ENCODE peak calls at places on chromosome 9, in four cellular contexts. One of them, this sample, is unnamed.

GRCh38 chr9:5851445-5851844 is 18.5 kb upstream of the ERMP1 start:
- DNase-seq in cardiac muscle cell: peak; percentile 86
- DNase-seq in osteocyte: no peak
- DNase-seq in fibroblast of mammary gland: peak; percentile 86
- DNase-seq in this sample: peak; percentile 73

GRCh38 chr9:91803143-91803940 is 146.7 kb downstream of the ROR2 start:
- DNase-seq in cardiac muscle cell: peak; percentile 49
- DNase-seq in osteocyte: no peak
- DNase-seq in fibroblast of mammary gland: peak; percentile 80
- DNase-seq in this sample: no peak

GRCh38 chr9:125430611-125431305 is 169.1 kb downstream of the GAPVD1 start:
- DNase-seq in cardiac muscle cell: no peak
- DNase-seq in osteocyte: no peak
- DNase-seq in fibroblast of mammary gland: no peak
- DNase-seq in this sample: no peak

GRCh38 chr9:72294952-72295351 is 70.1 kb downstream of the ZFAND5 start:
- DNase-seq in cardiac muscle cell: peak; percentile 65
- DNase-seq in osteocyte: no peak
- DNase-seq in fibroblast of mammary gland: no peak
- DNase-seq in this sample: no peak

GRCh38 chr9:18721267-18722079 is 247.5 kb downstream of the ADAMTSL1 start:
- DNase-seq in cardiac muscle cell: no peak
- DNase-seq in osteocyte: no peak
- DNase-seq in fibroblast of mammary gland: no peak
- DNase-seq in this sample: no peak

GRCh38 chr9:112029921-112030444 is 133.4 kb downstream of the UGCG start:
- DNase-seq in cardiac muscle cell: no peak
- DNase-seq in osteocyte: no peak
- DNase-seq in fibroblast of mammary gland: peak; percentile 31
- DNase-seq in this sample: no peak

GRCh38 chr9:113409883-113410206 is 630 bp downstream of the POLE3 start:
- DNase-seq in cardiac muscle cell: no peak
- DNase-seq in osteocyte: no peak
- DNase-seq in fibroblast of mammary gland: no peak
- DNase-seq in this sample: no peak

GRCh38 chr9:6733831-6734230 is 23.9 kb upstream of the KDM4C start:
- DNase-seq in cardiac muscle cell: no peak
- DNase-seq in osteocyte: no peak
- DNase-seq in fibroblast of mammary gland: no peak
- DNase-seq in this sample: no peak

GRCh38 chr9:15372385-15373200 is 50.1 kb upstream of the SNAPC3 start:
- DNase-seq in cardiac muscle cell: no peak
- DNase-seq in osteocyte: no peak
- DNase-seq in fibroblast of mammary gland: no peak
- DNase-seq in this sample: no peak

GRCh38 chr9:84575705-84576104 is 93.8 kb upstream of the NTRK2 start:
- DNase-seq in cardiac muscle cell: no peak
- DNase-seq in osteocyte: no peak
- DNase-seq in fibroblast of mammary gland: no peak
- DNase-seq in this sample: no peak

GRCh38 chr9:99037768-99038167 is 67.1 kb upstream of the TGFBR1 start:
- DNase-seq in cardiac muscle cell: no peak
- DNase-seq in osteocyte: no peak
- DNase-seq in fibroblast of mammary gland: no peak
- DNase-seq in this sample: no peak

GRCh38 chr9:96065482-96066251 is 190.2 kb downstream of the ERCC6L2 start:
- DNase-seq in cardiac muscle cell: no peak
- DNase-seq in osteocyte: no peak
- DNase-seq in fibroblast of mammary gland: no peak
- DNase-seq in this sample: no peak

GRCh38 chr9:83220737-83221136 is 157.8 kb upstream of the RASEF start:
- DNase-seq in cardiac muscle cell: peak; percentile 89
- DNase-seq in osteocyte: no peak
- DNase-seq in fibroblast of mammary gland: peak; percentile 67
- DNase-seq in this sample: no peak

GRCh38 chr9:127897194-127897692 is 2.2 kb downstream of the ST6GALNAC6 start:
- DNase-seq in cardiac muscle cell: peak; percentile 93
- DNase-seq in osteocyte: peak; percentile 90
- DNase-seq in fibroblast of mammary gland: peak; percentile 86
- DNase-seq in this sample: peak; percentile 82

GRCh38 chr9:112925058-112925641 is 34.5 kb upstream of the SLC46A2 start:
- DNase-seq in cardiac muscle cell: peak; percentile 52
- DNase-seq in osteocyte: no peak
- DNase-seq in fibroblast of mammary gland: peak; percentile 63
- DNase-seq in this sample: no peak

GRCh38 chr9:92600742-92601261 is 65.0 kb upstream of the ECM2 start:
- DNase-seq in cardiac muscle cell: peak; percentile 67
- DNase-seq in osteocyte: no peak
- DNase-seq in fibroblast of mammary gland: peak; percentile 63
- DNase-seq in this sample: no peak

GRCh38 chr9:30075451-30076199 is 2308.8 kb upstream of the ACO1 start:
- DNase-seq in cardiac muscle cell: no peak
- DNase-seq in osteocyte: no peak
- DNase-seq in fibroblast of mammary gland: peak; percentile 1
- DNase-seq in this sample: peak; percentile 31

GRCh38 chr9:95181226-95181818 is 136.2 kb downstream of the FANCC start:
- DNase-seq in cardiac muscle cell: peak; percentile 27
- DNase-seq in osteocyte: no peak
- DNase-seq in fibroblast of mammary gland: peak; percentile 19
- DNase-seq in this sample: peak; percentile 51

GRCh38 chr9:14366071-14366470 is 52.1 kb upstream of the NFIB start:
- DNase-seq in cardiac muscle cell: peak; percentile 97
- DNase-seq in osteocyte: no peak
- DNase-seq in fibroblast of mammary gland: peak; percentile 98
- DNase-seq in this sample: no peak

GRCh38 chr9:134839441-134840125 is 41.0 kb upstream of the FCN2 start:
- DNase-seq in cardiac muscle cell: no peak
- DNase-seq in osteocyte: no peak
- DNase-seq in fibroblast of mammary gland: no peak
- DNase-seq in this sample: no peak
- TF ChIP-seq CTCF in cardiac muscle cell: no peak
- TF ChIP-seq CTCF in osteocyte: no peak
- TF ChIP-seq CTCF in fibroblast of mammary gland: no peak
- TF ChIP-seq CTCF in this sample: no peak

GRCh38 chr9:20191239-20191840 is 402.5 kb upstream of the SLC24A2 start:
- DNase-seq in cardiac muscle cell: no peak
- DNase-seq in osteocyte: no peak
- DNase-seq in fibroblast of mammary gland: no peak
- DNase-seq in this sample: no peak
- TF ChIP-seq CTCF in cardiac muscle cell: no peak
- TF ChIP-seq CTCF in osteocyte: no peak
- TF ChIP-seq CTCF in fibroblast of mammary gland: peak; percentile 27
- TF ChIP-seq CTCF in this sample: no peak

GRCh38 chr9:123825337-123825736 is 104.6 kb downstream of the DENND1A start:
- DNase-seq in cardiac muscle cell: peak; percentile 25
- DNase-seq in osteocyte: no peak
- DNase-seq in fibroblast of mammary gland: peak; percentile 44
- DNase-seq in this sample: no peak
- TF ChIP-seq CTCF in cardiac muscle cell: no peak
- TF ChIP-seq CTCF in osteocyte: no peak
- TF ChIP-seq CTCF in fibroblast of mammary gland: peak; percentile 38
- TF ChIP-seq CTCF in this sample: no peak

GRCh38 chr9:79572891-79573696 is 1.3 kb downstream of the TLE4 start:
- DNase-seq in cardiac muscle cell: peak; percentile 17
- DNase-seq in osteocyte: peak; percentile 89
- DNase-seq in fibroblast of mammary gland: no peak
- DNase-seq in this sample: peak; percentile 48
- TF ChIP-seq CTCF in cardiac muscle cell: no peak
- TF ChIP-seq CTCF in osteocyte: no peak
- TF ChIP-seq CTCF in fibroblast of mammary gland: no peak
- TF ChIP-seq CTCF in this sample: peak; percentile 11

GRCh38 chr9:131954299-131954698 is 125.4 kb downstream of the MED27 start:
- DNase-seq in cardiac muscle cell: no peak
- DNase-seq in osteocyte: no peak
- DNase-seq in fibroblast of mammary gland: no peak
- DNase-seq in this sample: no peak

GRCh38 chr9:131951905-131952304 is 127.8 kb downstream of the MED27 start:
- DNase-seq in cardiac muscle cell: peak; percentile 36
- DNase-seq in osteocyte: no peak
- DNase-seq in fibroblast of mammary gland: peak; percentile 68
- DNase-seq in this sample: no peak

GRCh38 chr9:131946169-131946568 is 133.5 kb downstream of the MED27 start:
- DNase-seq in cardiac muscle cell: no peak
- DNase-seq in osteocyte: no peak
- DNase-seq in fibroblast of mammary gland: no peak
- DNase-seq in this sample: no peak

GRCh38 chr9:131951155-131951554 is 128.5 kb downstream of the MED27 start:
- DNase-seq in cardiac muscle cell: no peak
- DNase-seq in osteocyte: no peak
- DNase-seq in fibroblast of mammary gland: no peak
- DNase-seq in this sample: no peak

DNA sequence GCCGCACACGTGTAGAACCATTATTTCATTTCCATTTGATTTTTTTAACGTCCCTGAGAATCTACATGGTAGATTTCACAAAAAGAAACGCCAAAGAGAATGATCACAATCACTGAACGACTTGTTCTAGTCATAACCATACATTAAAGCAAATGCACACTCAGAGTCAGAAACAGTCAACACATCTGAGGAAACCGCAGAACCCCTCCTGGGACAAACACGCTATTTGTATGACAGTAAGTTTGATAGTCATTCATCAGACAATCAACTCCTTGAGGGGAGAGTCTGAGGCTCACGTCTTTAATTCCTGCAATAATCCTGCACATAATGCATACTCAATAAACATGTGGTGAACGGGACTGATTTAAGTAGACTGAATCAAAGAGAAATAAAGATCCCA is 129.2 kb downstream of the MED27 start:
- DNase-seq in cardiac muscle cell: no peak
- DNase-seq in osteocyte: no peak
- DNase-seq in fibroblast of mammary gland: no peak
- DNase-seq in this sample: no peak
- TF ChIP-seq CTCF in cardiac muscle cell: no peak
- TF ChIP-seq CTCF in osteocyte: no peak
- TF ChIP-seq CTCF in fibroblast of mammary gland: no peak
- TF ChIP-seq CTCF in this sample: no peak

GRCh38 chr9:121326924-121327613 is 43.0 kb downstream of the STOM start:
- DNase-seq in cardiac muscle cell: no peak
- DNase-seq in osteocyte: no peak
- DNase-seq in fibroblast of mammary gland: no peak
- DNase-seq in this sample: no peak

GRCh38 chr9:121331549-121331948 is 38.5 kb downstream of the STOM start:
- DNase-seq in cardiac muscle cell: no peak
- DNase-seq in osteocyte: no peak
- DNase-seq in fibroblast of mammary gland: peak; percentile 36
- DNase-seq in this sample: no peak

GRCh38 chr9:121328476-121328875 is 41.6 kb downstream of the STOM start:
- DNase-seq in cardiac muscle cell: no peak
- DNase-seq in osteocyte: no peak
- DNase-seq in fibroblast of mammary gland: peak; percentile 57
- DNase-seq in this sample: no peak

GRCh38 chr9:121326130-121326838 is 43.8 kb downstream of the STOM start:
- DNase-seq in cardiac muscle cell: peak; percentile 87
- DNase-seq in osteocyte: no peak
- DNase-seq in fibroblast of mammary gland: peak; percentile 96
- DNase-seq in this sample: peak; percentile 8

DNA sequence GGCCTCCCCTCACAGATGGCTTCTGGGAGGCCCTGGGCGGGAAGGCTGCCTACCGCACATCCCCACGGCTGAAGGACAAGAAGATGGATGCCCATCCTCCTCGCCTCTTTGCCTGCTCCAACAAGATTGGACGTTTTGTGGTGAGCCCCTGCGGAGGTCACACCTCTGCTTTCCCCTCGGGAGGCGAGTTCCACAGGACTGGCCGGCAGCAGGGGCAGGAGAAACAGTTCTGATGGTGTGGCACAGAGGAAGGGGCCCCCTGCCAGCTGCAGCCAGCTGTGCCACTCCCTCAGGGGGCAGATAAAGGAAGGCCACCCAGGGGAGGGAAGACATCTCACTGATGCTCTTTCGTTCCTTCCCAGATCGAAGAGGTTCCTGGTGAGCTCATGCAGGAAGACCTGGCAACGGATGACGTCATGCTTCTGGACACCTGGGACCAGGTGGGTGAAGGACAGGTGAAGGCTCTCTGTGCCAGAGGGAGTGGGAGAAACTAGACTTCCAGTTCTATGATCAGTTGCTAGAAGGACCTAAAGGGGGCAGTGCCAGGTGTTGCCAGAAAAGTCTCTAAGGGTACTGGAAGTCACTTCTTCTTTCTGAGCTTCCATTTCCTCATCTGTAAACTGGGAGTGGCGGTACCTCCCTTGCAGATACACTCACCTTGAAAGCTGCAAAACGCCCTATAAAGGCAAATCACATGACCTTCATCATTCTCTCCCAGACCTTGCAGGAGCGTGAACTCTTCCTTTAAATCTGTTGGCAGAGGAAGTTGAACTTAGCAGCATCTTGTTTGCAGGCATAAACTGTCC is 41.0 kb downstream of the STOM start:
- DNase-seq in cardiac muscle cell: no peak
- DNase-seq in osteocyte: no peak
- DNase-seq in fibroblast of mammary gland: no peak
- DNase-seq in this sample: peak; percentile 16
- TF ChIP-seq CTCF in cardiac muscle cell: no peak
- TF ChIP-seq CTCF in osteocyte: no peak
- TF ChIP-seq CTCF in fibroblast of mammary gland: no peak
- TF ChIP-seq CTCF in this sample: no peak

GRCh38 chr9:134689320-134690181 is 47.9 kb downstream of the COL5A1 start:
- DNase-seq in cardiac muscle cell: peak; percentile 69
- DNase-seq in osteocyte: no peak
- DNase-seq in fibroblast of mammary gland: peak; percentile 71
- DNase-seq in this sample: peak; percentile 80
- TF ChIP-seq CTCF in cardiac muscle cell: peak; percentile 83
- TF ChIP-seq CTCF in osteocyte: peak; percentile 84
- TF ChIP-seq CTCF in fibroblast of mammary gland: peak; percentile 83
- TF ChIP-seq CTCF in this sample: peak; percentile 51

DNA sequence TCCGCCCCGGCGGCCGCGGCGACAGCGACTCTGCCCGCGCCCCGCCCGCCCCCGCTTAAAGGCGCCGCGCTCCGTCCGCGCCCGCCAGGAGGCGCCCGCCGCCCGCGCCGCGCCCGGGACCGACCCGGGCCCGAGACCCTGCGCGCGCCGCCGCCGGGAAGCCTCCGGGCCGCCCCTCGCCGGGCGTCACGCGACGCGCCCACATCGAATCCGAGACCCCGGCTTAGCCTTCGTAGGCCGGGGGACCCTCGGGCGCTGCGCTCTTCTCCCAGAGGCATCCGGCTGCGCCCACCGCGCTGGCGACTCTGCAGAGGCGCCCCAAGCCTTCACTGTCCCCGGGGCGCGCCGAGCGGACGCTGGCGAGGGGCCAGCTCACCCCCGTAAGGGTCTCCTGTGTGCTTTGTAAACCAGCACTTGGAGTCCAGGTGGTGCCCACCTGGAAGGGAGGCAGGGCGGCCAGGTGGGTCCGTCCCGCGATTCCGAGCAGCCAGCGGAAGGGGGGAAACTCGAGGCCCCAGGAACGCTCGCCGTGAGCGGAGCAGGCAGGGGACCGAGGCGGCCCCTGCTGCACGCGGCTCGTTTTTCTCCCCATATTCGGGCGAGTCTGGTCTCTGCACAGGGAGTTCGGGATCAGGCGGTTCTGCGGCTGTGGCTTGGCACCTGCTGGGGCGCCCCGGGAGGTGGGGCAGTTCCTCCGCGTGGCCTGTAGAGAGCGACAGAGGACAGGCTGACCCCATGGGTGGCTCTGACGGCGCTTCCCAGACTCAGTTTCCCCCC is 432 bp upstream of the ABCA2 start:
- DNase-seq in cardiac muscle cell: peak; percentile 30
- DNase-seq in osteocyte: no peak
- DNase-seq in fibroblast of mammary gland: no peak
- DNase-seq in this sample: peak; percentile 84
- TF ChIP-seq CTCF in cardiac muscle cell: peak; percentile 19
- TF ChIP-seq CTCF in osteocyte: peak; percentile 4
- TF ChIP-seq CTCF in fibroblast of mammary gland: peak; percentile 21
- TF ChIP-seq CTCF in this sample: peak; percentile 53

GRCh38 chr9:130311774-130312140 is 46.2 kb downstream of the HMCN2 start:
- DNase-seq in cardiac muscle cell: no peak
- DNase-seq in osteocyte: no peak
- DNase-seq in fibroblast of mammary gland: no peak
- DNase-seq in this sample: no peak
- TF ChIP-seq CTCF in cardiac muscle cell: no peak
- TF ChIP-seq CTCF in osteocyte: no peak
- TF ChIP-seq CTCF in fibroblast of mammary gland: no peak
- TF ChIP-seq CTCF in this sample: no peak